ENCODE peak calls at places on chromosomes 16 and 17, in five cellular contexts. One of them, this sample, is unnamed.

GRCh38 chr16:87472935-87473334 is 19.9 kb downstream of the ZCCHC14 start:
- DNase-seq in heart left ventricle: no peak
- DNase-seq in H1: no peak
- DNase-seq in GM23338: no peak
- DNase-seq in WERI-Rb-1: no peak
- DNase-seq in this sample: no peak

GRCh38 chr17:61335845-61336655 is 63.6 kb upstream of the TBX2 start:
- DNase-seq in heart left ventricle: peak; percentile 49
- DNase-seq in H1: no peak
- DNase-seq in GM23338: no peak
- DNase-seq in WERI-Rb-1: peak; percentile 62
- DNase-seq in this sample: peak; percentile 97

GRCh38 chr17:20925954-20926353 is 116.9 kb downstream of the USP22 start:
- DNase-seq in heart left ventricle: no peak
- DNase-seq in H1: no peak
- DNase-seq in GM23338: no peak
- DNase-seq in WERI-Rb-1: no peak
- DNase-seq in this sample: no peak

GRCh38 chr17:75036643-75037268 is 10.0 kb downstream of the ATP5PD start:
- DNase-seq in heart left ventricle: peak; percentile 94
- DNase-seq in H1: no peak
- DNase-seq in GM23338: peak; percentile 72
- DNase-seq in WERI-Rb-1: no peak
- DNase-seq in this sample: no peak

GRCh38 chr17:30869005-30869404 is 37.0 kb downstream of the TEFM start:
- DNase-seq in heart left ventricle: no peak
- DNase-seq in H1: no peak
- DNase-seq in GM23338: no peak
- DNase-seq in WERI-Rb-1: no peak
- DNase-seq in this sample: no peak

GRCh38 chr17:28317965-28318758 is 838 bp upstream of the TMEM97 start:
- DNase-seq in heart left ventricle: no peak
- DNase-seq in H1: no peak
- DNase-seq in GM23338: peak; percentile 50
- DNase-seq in WERI-Rb-1: no peak
- DNase-seq in this sample: no peak

GRCh38 chr16:81444448-81445121 is at the start of gene CMIP:
- DNase-seq in heart left ventricle: peak; percentile 92
- DNase-seq in H1: peak; percentile 34
- DNase-seq in GM23338: peak; percentile 86
- DNase-seq in WERI-Rb-1: peak; percentile 51
- DNase-seq in this sample: peak; percentile 25

GRCh38 chr16:70252355-70252988 is 732 bp upstream of the EXOSC6 start:
- DNase-seq in heart left ventricle: no peak
- DNase-seq in H1: no peak
- DNase-seq in GM23338: peak; percentile 79
- DNase-seq in WERI-Rb-1: peak; percentile 58
- DNase-seq in this sample: no peak

GRCh38 chr17:67441052-67441738 is 64.1 kb downstream of the PITPNC1 start:
- DNase-seq in heart left ventricle: no peak
- DNase-seq in H1: no peak
- DNase-seq in GM23338: no peak
- DNase-seq in WERI-Rb-1: peak; percentile 38
- DNase-seq in this sample: no peak

GRCh38 chr16:11401161-11402050 is 56.1 kb downstream of the RMI2 start:
- DNase-seq in heart left ventricle: peak; percentile 71
- DNase-seq in H1: no peak
- DNase-seq in GM23338: no peak
- DNase-seq in WERI-Rb-1: peak; percentile 23
- DNase-seq in this sample: peak; percentile 36

GRCh38 chr17:77279448-77280303 is 138.9 kb downstream of the SEC14L1 start:
- DNase-seq in heart left ventricle: no peak
- DNase-seq in H1: no peak
- DNase-seq in GM23338: peak; percentile 55
- DNase-seq in WERI-Rb-1: peak; percentile 65
- DNase-seq in this sample: no peak

GRCh38 chr17:35894206-35894605 is 14.0 kb upstream of the CCL5 start:
- DNase-seq in heart left ventricle: no peak
- DNase-seq in H1: no peak
- DNase-seq in GM23338: no peak
- DNase-seq in WERI-Rb-1: no peak
- DNase-seq in this sample: no peak

GRCh38 chr17:29619251-29619650 is 3.5 kb downstream of the CORO6 start:
- DNase-seq in heart left ventricle: peak; percentile 82
- DNase-seq in H1: no peak
- DNase-seq in GM23338: peak; percentile 66
- DNase-seq in WERI-Rb-1: no peak
- DNase-seq in this sample: no peak
- TF ChIP-seq CTCF in heart left ventricle: peak; percentile 64
- TF ChIP-seq CTCF in H1: peak; percentile 61
- TF ChIP-seq CTCF in GM23338: peak; percentile 61
- TF ChIP-seq CTCF in WERI-Rb-1: peak; percentile 51
- TF ChIP-seq CTCF in this sample: peak; percentile 18

DNA sequence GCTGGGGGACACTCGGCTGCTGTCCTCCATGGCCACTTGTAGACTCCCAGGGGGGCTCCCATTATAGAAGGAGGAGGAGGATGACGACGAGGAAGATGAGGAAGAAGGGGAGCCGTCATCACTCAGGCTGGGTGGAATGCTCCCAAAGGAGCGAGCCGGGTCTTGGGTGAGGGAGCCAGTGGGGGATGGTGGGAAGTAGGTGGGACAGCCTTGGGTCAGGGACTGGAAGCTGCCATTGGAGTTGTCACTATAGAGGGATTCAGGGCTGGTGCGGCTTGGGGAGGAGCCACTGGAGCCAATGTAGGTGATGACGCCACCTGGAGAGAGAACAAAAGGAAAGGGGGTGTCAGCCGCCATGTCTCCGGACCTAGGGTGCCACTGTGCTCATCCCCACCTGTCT is 3.3 kb downstream of the NR1D1 start:
- DNase-seq in heart left ventricle: no peak
- DNase-seq in H1: no peak
- DNase-seq in GM23338: no peak
- DNase-seq in WERI-Rb-1: no peak
- DNase-seq in this sample: no peak
- H3K4me3 ChIP-seq in heart left ventricle: peak overlapping the region; percentile 100
- H3K4me3 ChIP-seq in H1: no peak overlapping the region
- H3K4me3 ChIP-seq in GM23338: no peak overlapping the region
- H3K4me3 ChIP-seq in WERI-Rb-1: no peak overlapping the region
- H3K4me3 ChIP-seq in this sample: no peak overlapping the region

DNA sequence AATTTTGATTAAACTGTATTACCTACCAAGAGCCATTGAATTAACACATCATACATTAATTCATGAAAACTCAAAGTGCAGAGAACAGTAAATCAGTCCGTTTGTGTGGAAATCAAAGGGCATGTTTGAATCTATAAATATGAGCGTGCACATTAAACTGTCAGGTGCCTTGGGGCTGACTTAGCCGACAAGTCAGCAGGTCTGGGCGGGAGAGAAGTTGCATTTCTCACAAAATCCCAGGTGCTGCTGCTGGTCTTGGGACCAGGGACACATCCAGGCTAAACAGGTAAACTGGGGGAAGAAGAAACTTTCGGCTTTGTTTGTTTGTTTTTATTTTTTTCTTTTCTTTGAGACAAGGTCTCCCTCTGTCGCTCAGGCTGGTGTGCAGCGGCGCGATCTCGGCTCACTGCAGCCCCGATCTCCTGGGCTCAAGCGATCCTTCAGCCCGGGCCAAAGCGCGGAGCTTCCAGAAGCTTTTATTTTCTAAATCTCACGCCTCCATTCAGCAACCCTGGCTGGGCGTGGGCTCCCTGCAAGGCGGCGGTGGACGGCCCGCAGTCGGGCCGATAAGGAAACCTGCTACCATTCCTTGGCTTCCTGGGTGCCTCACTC is 213.9 kb downstream of the MRTFB start:
- DNase-seq in heart left ventricle: no peak
- DNase-seq in H1: no peak
- DNase-seq in GM23338: peak; percentile 73
- DNase-seq in WERI-Rb-1: no peak
- DNase-seq in this sample: peak; percentile 63
- TF ChIP-seq CTCF in heart left ventricle: peak; percentile 49
- TF ChIP-seq CTCF in H1: peak; percentile 8
- TF ChIP-seq CTCF in GM23338: peak; percentile 44
- TF ChIP-seq CTCF in WERI-Rb-1: peak; percentile 18
- TF ChIP-seq CTCF in this sample: peak; percentile 74

DNA sequence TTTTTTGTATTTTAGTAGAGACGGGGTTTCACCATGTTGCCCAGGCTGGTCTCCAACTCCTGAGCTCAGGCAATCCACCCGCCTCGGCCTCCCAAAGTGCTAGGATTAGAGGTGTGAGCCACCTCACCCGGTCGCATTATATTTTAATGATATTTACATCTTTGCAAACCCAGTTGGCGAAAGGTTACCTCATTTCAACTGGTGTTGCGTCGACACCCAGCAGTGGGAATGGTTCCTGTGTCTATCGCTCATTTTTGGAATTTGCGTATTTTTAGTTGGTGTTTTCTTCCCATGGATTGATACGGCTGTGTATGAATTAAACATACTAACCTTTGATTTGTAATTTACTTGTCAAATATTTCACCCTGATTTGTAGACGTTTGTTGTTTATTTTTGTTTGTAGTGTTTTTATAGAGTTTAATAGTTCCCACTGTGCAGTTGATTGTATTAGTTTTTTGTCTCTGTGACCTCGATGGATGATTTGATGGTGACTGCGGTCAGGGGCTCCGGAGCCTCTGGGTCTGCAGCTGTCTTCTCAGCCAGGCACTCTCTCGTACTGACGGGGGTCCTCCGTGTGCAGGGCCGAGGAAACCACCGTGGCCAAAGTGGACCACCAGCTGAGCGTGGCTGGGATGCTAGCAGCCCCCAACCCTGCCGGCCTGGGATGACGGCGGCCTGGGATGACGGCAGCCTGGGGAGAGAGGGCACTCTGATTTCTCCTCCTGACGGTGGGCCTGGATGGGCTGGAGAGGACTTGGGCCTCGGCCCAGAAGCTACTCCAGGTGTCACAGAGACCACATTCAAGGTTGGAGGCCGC is 4.0 kb downstream of the CD7 start:
- DNase-seq in heart left ventricle: no peak
- DNase-seq in H1: no peak
- DNase-seq in GM23338: no peak
- DNase-seq in WERI-Rb-1: no peak
- DNase-seq in this sample: no peak
- H3K4me3 ChIP-seq in heart left ventricle: no peak overlapping the region
- H3K4me3 ChIP-seq in H1: no peak overlapping the region
- H3K4me3 ChIP-seq in GM23338: no peak overlapping the region
- H3K4me3 ChIP-seq in WERI-Rb-1: no peak overlapping the region
- H3K4me3 ChIP-seq in this sample: no peak overlapping the region

DNA sequence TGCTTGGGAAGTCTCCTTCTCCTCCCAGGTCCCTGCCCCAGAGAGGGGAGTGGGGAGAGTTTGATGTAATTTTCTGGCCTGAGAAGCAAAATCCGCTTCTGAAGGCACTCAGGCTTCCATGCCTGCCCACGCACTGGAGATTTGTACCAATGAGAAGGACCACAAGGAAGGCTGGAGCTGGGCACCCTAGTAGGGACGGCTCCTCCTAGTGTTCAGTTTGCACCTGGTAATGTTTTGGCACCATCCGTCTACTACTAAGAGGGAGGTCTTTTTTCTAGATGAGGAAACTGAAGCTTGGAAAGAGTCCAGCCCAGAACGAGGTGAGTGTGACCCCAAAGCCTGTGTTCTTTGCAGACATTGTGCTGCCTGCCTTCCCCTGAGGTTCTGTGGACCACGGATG is 83.6 kb upstream of the NLRP1 start:
- DNase-seq in heart left ventricle: no peak
- DNase-seq in H1: no peak
- DNase-seq in GM23338: peak; percentile 50
- DNase-seq in WERI-Rb-1: peak; percentile 22
- DNase-seq in this sample: no peak
- TF ChIP-seq CTCF in heart left ventricle: peak; percentile 8
- TF ChIP-seq CTCF in H1: peak; percentile 57
- TF ChIP-seq CTCF in GM23338: peak; percentile 64
- TF ChIP-seq CTCF in WERI-Rb-1: peak; percentile 61
- TF ChIP-seq CTCF in this sample: peak; percentile 4

This sample was measured in LNCaP clone FGC.